ENCODE peak calls at places on chromosomes 6 and 20, in seven cellular contexts. F, L, Z, N, T, A and K are unnamed samples.

GRCh38 chr6:10529231-10529801 is 8.2 kb downstream of the GCNT2 start:
- DNase-seq in F (no peak), L (no peak), Z (peak), N (no peak), T (no peak), A (no peak), K (no peak)

GRCh38 chr20:8306916-8307315 is 174.8 kb downstream of the PLCB1 start:
- DNase-seq in F (no peak), L (no peak), Z (no peak), N (no peak), T (no peak), A (no peak), K (no peak)

GRCh38 chr6:28263946-28264345 is 3.0 kb upstream of the ZSCAN26 start:
- DNase-seq in F (no peak), L (peak), Z (no peak), N (no peak), T (no peak), A (no peak), K (no peak)

GRCh38 chr6:30156262-30156599 is 4.8 kb downstream of the TRIM10 start:
- DNase-seq in F (no peak), L (peak), Z (peak), N (peak), T (no peak), A (no peak), K (no peak)

GRCh38 chr6:43698584-43699349 is 11.2 kb upstream of the MRPS18A start:
- DNase-seq in F (no peak), L (no peak), Z (peak), N (no peak), T (no peak), A (no peak), K (peak)

GRCh38 chr6:18209539-18210197 is 54.4 kb downstream of the KDM1B start:
- DNase-seq in F (no peak), L (no peak), Z (no peak), N (no peak), T (no peak), A (peak), K (peak)

GRCh38 chr6:169234634-169235033 is 19.0 kb downstream of the THBS2 start:
- DNase-seq in F (no peak), L (no peak), Z (no peak), N (no peak), T (no peak), A (no peak), K (no peak)

GRCh38 chr20:46543959-46544358 is 6.5 kb downstream of the OCSTAMP start:
- DNase-seq in F (no peak), L (no peak), Z (no peak), N (no peak), T (no peak), A (no peak), K (no peak)

GRCh38 chr6:22727709-22728108 is 158.3 kb downstream of the HDGFL1 start:
- DNase-seq in F (no peak), L (peak), Z (no peak), N (no peak), T (no peak), A (no peak), K (peak)

GRCh38 chr6:24910850-24911712 is 24.7 kb downstream of the RIPOR2 start:
- DNase-seq in F (no peak), L (no peak), Z (peak), N (no peak), T (peak), A (no peak), K (peak)

GRCh38 chr6:38527371-38527770 is 112.4 kb downstream of the BTBD9 start:
- DNase-seq in F (no peak), L (no peak), Z (no peak), N (no peak), T (no peak), A (no peak), K (no peak)

GRCh38 chr20:42123981-42124473 is 505.9 kb upstream of the CHD6 start:
- DNase-seq in F (no peak), L (no peak), Z (no peak), N (no peak), T (no peak), A (no peak), K (no peak)

GRCh38 chr6:81977488-81977887 is 225.0 kb upstream of the TENT5A start:
- DNase-seq in F (no peak), L (no peak), Z (no peak), N (no peak), T (no peak), A (no peak), K (no peak)

GRCh38 chr6:78993955-78994354 is 84.1 kb downstream of the PHIP start:
- DNase-seq in F (no peak), L (no peak), Z (no peak), N (no peak), T (no peak), A (no peak), K (no peak)

GRCh38 chr20:12928755-12929401 is 79.9 kb upstream of the SPTLC3 start:
- DNase-seq in F (peak), L (no peak), Z (peak), N (peak), T (no peak), A (no peak), K (peak)

GRCh38 chr6:127879685-127880084 is 21.2 kb downstream of the THEMIS start:
- DNase-seq in F (no peak), L (peak), Z (no peak), N (no peak), T (peak), A (no peak), K (peak)

GRCh38 chr6:112475083-112475482 is 128.0 kb downstream of the RFPL4B start:
- DNase-seq in F (peak), L (no peak), Z (no peak), N (no peak), T (no peak), A (no peak), K (peak)

GRCh38 chr20:21395666-21396044 is 1.7 kb downstream of the NKX2-4 start:
- DNase-seq in F (no peak), L (no peak), Z (no peak), N (no peak), T (no peak), A (no peak), K (peak)

GRCh38 chr20:51392625-51393186 is 149.8 kb downstream of the NFATC2 start:
- DNase-seq in F (no peak), L (no peak), Z (no peak), N (no peak), T (no peak), A (no peak), K (no peak)

GRCh38 chr20:50731930-50732690 is 730 bp downstream of the PARD6B start:
- DNase-seq in F (no peak), L (peak), Z (no peak), N (peak), T (no peak), A (no peak), K (no peak)

GRCh38 chr6:39317256-39317655 is 3.0 kb upstream of the KCNK17 start:
- DNase-seq in F (no peak), L (no peak), Z (no peak), N (no peak), T (no peak), A (no peak), K (no peak)

GRCh38 chr6:111888928-111889696 is 15.9 kb upstream of the FYN start:
- DNase-seq in F (no peak), L (peak), Z (no peak), N (no peak), T (peak), A (no peak), K (peak)